ENCODE peak calls at places on chromosomes 6 and 20, in five cellular contexts. R is prostate gland, U is pancreas, P is HCT116, A is transverse colon. Y is an unnamed sample.

GRCh38 chr20:32830437-32830836 is 10.7 kb downstream of the MAPRE1 start:
- DNase-seq in R (peak; percentile 62), U (no peak), P (no peak), A (peak; percentile 22), Y (no peak)

GRCh38 chr6:35209081-35209480 is 4.7 kb upstream of the SCUBE3 start:
- DNase-seq in R (no peak), U (no peak), P (no peak), A (no peak), Y (no peak)

GRCh38 chr6:140504776-140505175 is 1130.3 kb upstream of the CITED2 start:
- DNase-seq in R (no peak), U (no peak), P (no peak), A (no peak), Y (no peak)

GRCh38 chr20:62618622-62619529 is 23.4 kb upstream of the SLCO4A1 start:
- DNase-seq in R (no peak), U (no peak), P (no peak), A (peak; percentile 20), Y (no peak)

GRCh38 chr6:31834704-31835375 is 7.3 kb downstream of the HSPA1B start:
- DNase-seq in R (peak; percentile 72), U (peak; percentile 79), P (peak; percentile 51), A (peak; percentile 81), Y (no peak)

GRCh38 chr6:144776031-144776819 is 491.1 kb downstream of the UTRN start:
- DNase-seq in R (no peak), U (no peak), P (no peak), A (no peak), Y (no peak)

GRCh38 chr6:21836292-21836691 is 242.7 kb downstream of the SOX4 start:
- DNase-seq in R (no peak), U (no peak), P (no peak), A (no peak), Y (peak; percentile 44)

GRCh38 chr6:118768904-118769325 is 117.5 kb upstream of the CEP85L start:
- DNase-seq in R (peak; percentile 29), U (no peak), P (no peak), A (no peak), Y (no peak)

GRCh38 chr6:33672808-33673207 is 38.7 kb downstream of the UQCC2 start:
- DNase-seq in R (no peak), U (no peak), P (no peak), A (no peak), Y (peak; percentile 78)

GRCh38 chr20:64188071-64188470 is 23.8 kb downstream of the MYT1 start:
- DNase-seq in R (no peak), U (no peak), P (no peak), A (no peak), Y (no peak)

GRCh38 chr6:15843764-15844163 is 180.9 kb upstream of the DTNBP1 start:
- DNase-seq in R (no peak), U (no peak), P (no peak), A (no peak), Y (no peak)

GRCh38 chr6:144036064-144036873 is 28.2 kb upstream of the PLAGL1 start:
- DNase-seq in R (no peak), U (peak; percentile 30), P (no peak), A (peak; percentile 43), Y (no peak)

GRCh38 chr6:56594699-56595098 is 48.0 kb downstream of the DST start:
- DNase-seq in R (no peak), U (no peak), P (no peak), A (peak; percentile 36), Y (no peak)

GRCh38 chr6:33904050-33904827 is 100.4 kb upstream of the MLN start:
- DNase-seq in R (no peak), U (no peak), P (no peak), A (peak; percentile 48), Y (no peak)

GRCh38 chr6:27541212-27541931 is 68.5 kb upstream of the ZNF184 start:
- DNase-seq in R (no peak), U (no peak), P (peak; percentile 68), A (no peak), Y (no peak)

GRCh38 chr6:80477591-80478370 is 371.3 kb downstream of the BCKDHB start:
- DNase-seq in R (no peak), U (no peak), P (no peak), A (no peak), Y (no peak)

GRCh38 chr6:23140879-23141278 is 571.5 kb downstream of the HDGFL1 start:
- DNase-seq in R (no peak), U (no peak), P (no peak), A (no peak), Y (no peak)

GRCh38 chr20:4810446-4811019 is 88.8 kb downstream of the PRND start:
- DNase-seq in R (no peak), U (no peak), P (no peak), A (no peak), Y (no peak)
- H3K4me3 ChIP-seq in R (no peak overlapping the region), U (no peak overlapping the region), P (no peak overlapping the region), A (no peak overlapping the region), Y (no peak overlapping the region)

GRCh38 chr6:100210138-100210872 is 216.3 kb upstream of the MCHR2 start:
- DNase-seq in R (no peak), U (no peak), P (no peak), A (no peak), Y (no peak)
- TF ChIP-seq CTCF in R (no peak), U (no peak), P (no peak), A (no peak), Y (no peak)

GRCh38 chr20:21528870-21529269 is 15.0 kb upstream of the NKX2-2 start:
- DNase-seq in R (no peak), U (no peak), P (no peak), A (no peak), Y (no peak)
- H3K4me3 ChIP-seq in R (no peak overlapping the region), U (no peak overlapping the region), P (no peak overlapping the region), A (no peak overlapping the region), Y (no peak overlapping the region)

GRCh38 chr6:26249959-26250805 is 114.8 kb upstream of the BTN3A2 start:
- DNase-seq in R (peak; percentile 72), U (peak; percentile 26), P (no peak), A (peak; percentile 84), Y (no peak)
- TF ChIP-seq CTCF in R (peak; percentile 38), U (no peak), P (no peak), A (peak; percentile 48), Y (peak; percentile 45)